ENCODE peak calls at places on chromosome 19, in seven cellular contexts. O is GM23338, W is breast epithelium, M is thoracic aorta, J is neural progenitor cell, C is gastrocnemius medialis, N is bronchial epithelial cell. V is an unnamed sample. For H3K36me3, the result is how much of the 10 kb centered on the place peaks cover.

GRCh38 chr19:45471866-45472556 is 4.2 kb downstream of the FOSB start:
- DNase-seq in O (peak), W (no peak), M (no peak), J (no peak), C (no peak), N (no peak), V (no peak)

GRCh38 chr19:58307736-58308135 is 2.6 kb downstream of the ERVK3-1 start:
- DNase-seq in O (no peak), W (no peak), M (no peak), J (no peak), C (no peak), N (no peak), V (no peak)

GRCh38 chr19:18903146-18904056 is 7.4 kb upstream of the CERS1 start:
- DNase-seq in O (peak), W (no peak), M (no peak), J (no peak), C (no peak), N (no peak), V (no peak)

GRCh38 chr19:19134687-19135158 is 3.6 kb downstream of the TMEM161A start:
- DNase-seq in O (peak), W (no peak), M (no peak), J (peak), C (no peak), N (no peak), V (no peak)

GRCh38 chr19:46861691-46862503 is 1.1 kb downstream of the ARHGAP35 start:
- DNase-seq in O (peak), W (no peak), M (no peak), J (peak), C (no peak), N (no peak), V (no peak)

GRCh38 chr19:35268546-35269424 is at the start of gene USF2:
- DNase-seq in O (peak), W (no peak), M (no peak), J (peak), C (peak), N (no peak), V (peak)

GRCh38 chr19:20858861-20859260 is 64.2 kb upstream of the ZNF85 start:
- DNase-seq in O (peak), W (no peak), M (no peak), J (peak), C (no peak), N (no peak), V (no peak)

GRCh38 chr19:54262066-54262465 is 5.0 kb upstream of the LILRB5 start:
- DNase-seq in O (no peak), W (no peak), M (no peak), J (no peak), C (no peak), N (no peak), V (no peak)

GRCh38 chr19:18023596-18024212 is 15.7 kb downstream of the ARRDC2 start:
- DNase-seq in O (no peak), W (no peak), M (no peak), J (no peak), C (peak), N (no peak), V (peak)

GRCh38 chr19:45250832-45251451 is at the start of gene MARK4:
- DNase-seq in O (peak), W (no peak), M (no peak), J (peak), C (peak), N (peak), V (peak)

GRCh38 chr19:40512473-40513344 is 45.9 kb downstream of the SPTBN4 start:
- DNase-seq in O (peak), W (no peak), M (no peak), J (peak), C (no peak), N (no peak), V (peak)

GRCh38 chr19:621819-622218 is 11.5 kb downstream of the POLRMT start:
- DNase-seq in O (no peak), W (no peak), M (no peak), J (no peak), C (no peak), N (no peak), V (no peak)

GRCh38 chr19:3396881-3397265 is 30.5 kb downstream of the NFIC start:
- DNase-seq in O (no peak), W (no peak), M (no peak), J (no peak), C (no peak), N (no peak), V (no peak)

GRCh38 chr19:46764817-46765291 is 18.6 kb upstream of the STRN4 start:
- DNase-seq in O (no peak), W (no peak), M (no peak), J (no peak), C (no peak), N (no peak), V (no peak)

GRCh38 chr19:16319466-16319865 is 5.2 kb upstream of the KLF2 start:
- DNase-seq in O (no peak), W (no peak), M (no peak), J (no peak), C (no peak), N (no peak), V (no peak)

GRCh38 chr19:29089315-29089855 is 123.6 kb downstream of the UQCRFS1 start:
- DNase-seq in O (no peak), W (no peak), M (no peak), J (no peak), C (no peak), N (no peak), V (no peak)

GRCh38 chr19:29092712-29093552 is 120.0 kb downstream of the UQCRFS1 start:
- DNase-seq in O (no peak), W (no peak), M (no peak), J (no peak), C (no peak), N (no peak), V (no peak)

GRCh38 chr19:29088761-29089160 is 124.2 kb downstream of the UQCRFS1 start:
- DNase-seq in O (no peak), W (no peak), M (no peak), J (no peak), C (no peak), N (no peak), V (no peak)

GRCh38 chr19:29093553-29093908 is 119.4 kb downstream of the UQCRFS1 start:
- DNase-seq in O (no peak), W (no peak), M (no peak), J (no peak), C (no peak), N (no peak), V (no peak)

DNA sequence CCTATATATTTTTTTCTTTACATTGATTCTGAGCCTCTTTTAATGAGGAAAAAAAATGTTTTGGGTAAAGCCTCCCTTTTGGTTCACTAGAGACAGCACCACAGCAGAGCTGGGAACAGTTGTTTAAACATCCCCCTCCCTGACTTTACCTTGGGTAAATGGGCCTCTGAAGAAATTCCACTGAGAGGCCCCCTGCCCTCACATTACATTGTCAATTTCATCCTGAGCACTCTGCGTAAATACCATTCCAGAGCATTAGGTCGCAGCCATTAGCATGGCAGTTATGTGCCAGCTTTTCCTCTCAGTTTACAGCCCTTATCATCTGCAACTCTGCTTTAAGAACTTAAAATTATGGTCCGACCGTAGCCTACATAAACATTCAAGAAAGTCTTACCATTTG is 121.8 kb downstream of the UQCRFS1 start:
- DNase-seq in O (peak), W (no peak), M (no peak), J (no peak), C (no peak), N (no peak), V (no peak)
- H3K36me3 ChIP-seq in O (under half), W (under half), M (under half), J (under half), C (under half), N (under half), V (under half)

GRCh38 chr19:51576850-51577249 is 5.8 kb downstream of the ZNF175 start:
- DNase-seq in O (no peak), W (no peak), M (no peak), J (no peak), C (no peak), N (no peak), V (no peak)
- H3K36me3 ChIP-seq in O (under half), W (under half), M (under half), J (under half), C (under half), N (under half), V (under half)

GRCh38 chr19:38939957-38940356 is 9.2 kb downstream of the MRPS12 start:
- DNase-seq in O (no peak), W (no peak), M (no peak), J (no peak), C (no peak), N (no peak), V (no peak)
- H3K36me3 ChIP-seq in O (under half), W (under half), M (under half), J (under half), C (under half), N (under half), V (under half)

GRCh38 chr19:39474139-39474620 is 6.5 kb upstream of the TIMM50 start:
- DNase-seq in O (peak), W (no peak), M (no peak), J (peak), C (no peak), N (no peak), V (peak)

GRCh38 chr19:39473443-39473960 is 7.1 kb upstream of the TIMM50 start:
- DNase-seq in O (no peak), W (no peak), M (no peak), J (no peak), C (no peak), N (no peak), V (no peak)

GRCh38 chr19:39471756-39472536 is 8.7 kb upstream of the TIMM50 start:
- DNase-seq in O (no peak), W (no peak), M (no peak), J (no peak), C (no peak), N (no peak), V (no peak)

GRCh38 chr19:39472746-39473442 is 7.7 kb upstream of the TIMM50 start:
- DNase-seq in O (no peak), W (no peak), M (no peak), J (no peak), C (no peak), N (no peak), V (no peak)

GRCh38 chr19:39475748-39476147 is 4.9 kb upstream of the TIMM50 start:
- DNase-seq in O (no peak), W (no peak), M (no peak), J (no peak), C (no peak), N (no peak), V (no peak)
- H3K36me3 ChIP-seq in O (under half), W (under half), M (under half), J (under half), C (under half), N (under half), V (half or more)

GRCh38 chr19:9848060-9848459 is 12.9 kb downstream of the PIN1 start:
- DNase-seq in O (peak), W (no peak), M (no peak), J (peak), C (no peak), N (no peak), V (no peak)
- H3K36me3 ChIP-seq in O (under half), W (under half), M (under half), J (under half), C (under half), N (under half), V (under half)

DNA sequence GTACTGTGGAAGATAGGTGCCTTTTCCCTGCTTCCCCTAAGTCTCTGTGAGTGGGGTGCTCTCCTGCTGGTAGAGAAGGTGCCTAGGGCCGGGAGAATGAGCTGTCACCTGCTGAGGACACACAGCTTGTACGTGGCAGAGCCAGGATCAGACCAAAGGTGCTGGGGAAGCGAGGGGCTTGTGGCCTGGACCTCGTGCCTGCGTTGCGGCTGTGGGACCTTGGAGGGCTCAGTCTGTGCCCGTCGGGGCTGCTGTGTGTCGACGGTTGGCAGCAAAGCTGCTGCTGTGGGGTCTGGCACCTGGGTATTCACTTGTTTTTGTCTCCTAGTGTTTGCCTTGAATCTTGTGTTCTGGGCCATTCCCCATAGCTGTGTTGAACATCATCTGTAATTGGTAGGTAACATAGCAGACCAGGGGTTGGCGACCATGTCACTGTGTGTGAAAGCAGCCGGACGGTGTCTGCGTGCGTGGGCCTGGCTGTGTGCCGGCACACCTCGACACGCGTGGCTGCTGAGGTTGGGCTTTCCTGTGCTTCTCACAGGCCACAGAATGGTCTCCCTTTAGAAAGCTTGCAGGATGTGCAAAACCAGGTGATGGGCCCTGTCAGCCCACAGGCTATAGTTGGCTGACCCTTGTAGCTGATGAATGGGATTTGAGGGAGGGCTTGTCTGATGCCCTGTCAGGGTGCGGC is 9.2 kb downstream of the U2AF2 start:
- DNase-seq in O (no peak), W (no peak), M (no peak), J (no peak), C (no peak), N (no peak), V (no peak)
- H3K36me3 ChIP-seq in O (under half), W (under half), M (half or more), J (under half), C (under half), N (half or more), V (half or more)

DNA sequence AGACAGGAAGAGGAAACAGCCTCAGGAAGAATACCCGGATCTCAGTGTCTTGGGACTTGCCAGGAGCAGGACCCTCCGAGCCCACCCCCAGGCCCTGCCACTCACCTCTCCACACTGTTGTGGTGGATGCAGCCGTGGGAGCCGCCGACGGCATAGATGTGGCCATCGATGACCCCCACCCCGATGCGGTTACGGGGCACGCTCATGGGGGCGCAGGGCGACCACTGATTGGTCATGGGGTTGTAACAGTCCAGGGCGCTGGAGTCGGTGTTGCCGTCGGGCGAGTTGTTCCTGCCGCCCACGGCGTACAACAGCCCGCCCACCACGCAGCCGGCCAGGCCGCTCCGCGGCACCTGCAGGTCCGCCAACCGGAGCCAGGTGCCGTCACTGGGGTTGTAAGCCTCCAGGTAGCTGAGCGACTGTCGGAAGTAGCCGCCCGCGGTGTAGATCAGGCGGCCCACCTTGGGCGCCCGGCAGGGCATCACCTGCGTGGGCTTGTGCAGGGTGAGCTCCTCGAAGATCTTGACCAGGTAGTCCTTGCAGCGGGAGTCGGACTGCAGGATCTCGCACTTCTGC is 11.6 kb downstream of the KEAP1 start:
- DNase-seq in O (no peak), W (no peak), M (no peak), J (no peak), C (no peak), N (no peak), V (no peak)
- H3K36me3 ChIP-seq in O (under half), W (under half), M (half or more), J (under half), C (under half), N (under half), V (half or more)

DNA sequence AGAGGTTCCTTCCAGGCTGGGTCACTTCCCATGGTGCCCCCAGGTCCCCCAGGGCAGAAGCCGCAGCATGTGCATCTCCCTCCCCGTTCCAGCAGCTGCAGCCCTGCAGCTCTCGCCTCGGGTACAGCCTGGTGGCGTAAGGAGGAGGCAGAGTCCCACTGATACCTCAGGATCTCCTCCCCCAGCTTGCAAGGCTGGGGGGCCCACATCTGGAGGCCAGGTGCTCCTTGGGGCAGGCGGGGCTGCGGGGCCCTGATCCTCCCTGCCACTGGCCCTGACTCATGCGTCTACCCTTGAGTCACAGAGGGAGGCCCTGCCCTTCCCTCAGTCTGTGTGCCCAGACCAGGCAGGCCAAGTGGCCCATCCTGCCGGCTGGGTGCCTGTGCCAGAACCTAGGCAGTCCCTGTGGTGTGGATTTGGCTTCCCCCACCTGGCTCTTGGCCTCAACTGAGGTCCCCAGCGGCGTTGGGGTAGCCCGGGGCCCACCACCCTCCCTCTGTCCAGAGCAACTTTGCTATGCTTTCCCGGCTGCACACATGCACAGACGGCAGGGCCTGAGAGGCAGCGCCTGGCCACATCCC is 12.8 kb downstream of the YIPF2 start:
- DNase-seq in O (no peak), W (no peak), M (no peak), J (no peak), C (no peak), N (peak), V (peak)
- H3K36me3 ChIP-seq in O (under half), W (under half), M (under half), J (under half), C (under half), N (under half), V (half or more)

V was measured in brain microvascular endothelial cell.